ENCODE peak calls at places on chromosomes 7 and 10, in four cellular contexts. V, L, G and R are unnamed samples.

GRCh38 chr7:37987732-37988131 is 67.3 kb downstream of the EPDR1 start:
- DNase-seq in V (peak), L (no peak), G (no peak), R (peak)

GRCh38 chr10:132141526-132142395 is 45.0 kb upstream of the DPYSL4 start:
- DNase-seq in V (no peak), L (no peak), G (no peak), R (no peak)

GRCh38 chr7:84100866-84101265 is 93.7 kb downstream of the SEMA3A start:
- DNase-seq in V (peak), L (no peak), G (no peak), R (peak)

GRCh38 chr10:12180221-12180974 is 15.3 kb downstream of the NUDT5 start:
- DNase-seq in V (peak), L (no peak), G (no peak), R (no peak)

GRCh38 chr7:129043012-129043411 is 11.9 kb downstream of the TNPO3 start:
- DNase-seq in V (no peak), L (no peak), G (no peak), R (no peak)

GRCh38 chr7:30986738-30987137 is 23.0 kb downstream of the GHRHR start:
- DNase-seq in V (no peak), L (no peak), G (no peak), R (no peak)

GRCh38 chr7:109376576-109376975 is 806.9 kb downstream of the DNAJB9 start:
- DNase-seq in V (peak), L (no peak), G (no peak), R (no peak)

GRCh38 chr7:22255834-22256233 is 101.1 kb downstream of the RAPGEF5 start:
- DNase-seq in V (no peak), L (no peak), G (no peak), R (no peak)

GRCh38 chr10:74039561-74040145 is 41.7 kb downstream of the VCL start:
- DNase-seq in V (no peak), L (no peak), G (peak), R (no peak)

GRCh38 chr10:13416760-13417159 is 68.7 kb upstream of the SEPHS1 start:
- DNase-seq in V (no peak), L (no peak), G (no peak), R (no peak)

GRCh38 chr7:106486331-106486730 is 174.6 kb downstream of the CCDC71L start:
- DNase-seq in V (peak), L (no peak), G (no peak), R (peak)

GRCh38 chr7:73606801-73607691 is 17.3 kb downstream of the MLXIPL start:
- DNase-seq in V (no peak), L (peak), G (peak), R (peak)

GRCh38 chr7:42726066-42726785 is 185.6 kb downstream of the C7orf25 start:
- DNase-seq in V (peak), L (no peak), G (no peak), R (no peak)

GRCh38 chr10:104925232-104925851 is 284.3 kb downstream of the SORCS3 start:
- DNase-seq in V (peak), L (no peak), G (peak), R (peak)

GRCh38 chr10:58179238-58179637 is 88.5 kb downstream of the IPMK start:
- DNase-seq in V (peak), L (no peak), G (no peak), R (no peak)

GRCh38 chr7:3063016-3063753 is 19.5 kb upstream of the CARD11 start:
- DNase-seq in V (no peak), L (peak), G (no peak), R (no peak)

GRCh38 chr7:98051118-98051744 is 55.4 kb upstream of the LMTK2 start:
- DNase-seq in V (no peak), L (peak), G (peak), R (no peak)

GRCh38 chr10:59907537-59907917 is 1.2 kb upstream of the CCDC6 start:
- DNase-seq in V (no peak), L (no peak), G (no peak), R (no peak)

GRCh38 chr7:108463613-108464012 is 7.4 kb upstream of the NRCAM start:
- DNase-seq in V (no peak), L (peak), G (no peak), R (no peak)

GRCh38 chr7:44973610-44974401 is 5.0 kb downstream of the MYO1G start:
- DNase-seq in V (no peak), L (peak), G (no peak), R (no peak)

GRCh38 chr7:28986028-28986427 is 27.9 kb upstream of the TRIL start:
- DNase-seq in V (peak), L (no peak), G (no peak), R (no peak)

GRCh38 chr7:155980841-155981240 is 168.6 kb upstream of the SHH start:
- DNase-seq in V (no peak), L (no peak), G (no peak), R (no peak)

GRCh38 chr7:131164025-131164899 is 163.4 kb upstream of the MKLN1 start:
- DNase-seq in V (peak), L (no peak), G (no peak), R (peak)

GRCh38 chr7:73429218-73429617 is 4.4 kb upstream of the FZD9 start:
- DNase-seq in V (no peak), L (no peak), G (peak), R (no peak)